ENCODE peak calls at places on chromosomes 13 and 19, in five cellular contexts. K, G, N, A and V are unnamed samples. For H3K36me3, the result is how much of the 10 kb centered on the place peaks cover.

GRCh38 chr19:41699968-41700323 is 8.5 kb upstream of the CEACAM5 start:
- DNase-seq in A (no peak), N (no peak), K (no peak), G (no peak), V (no peak)

GRCh38 chr19:901216-902092 is 8.2 kb downstream of the RNU6-9 start:
- DNase-seq in G (no peak), K (no peak), A (no peak), N (no peak), V (no peak)

GRCh38 chr13:42539670-42540069 is 34.3 kb upstream of the TNFSF11 start:
- DNase-seq in K (no peak), A (peak), N (no peak), G (no peak), V (no peak)

GRCh38 chr19:15468675-15469512 is 4.5 kb upstream of the RASAL3 start:
- DNase-seq in K (no peak), N (no peak), A (no peak), G (no peak), V (no peak)

GRCh38 chr19:17718988-17719711 is at the start of gene MAP1S:
- DNase-seq in N (peak), K (peak), G (no peak), A (peak), V (peak)

GRCh38 chr13:95710313-95710712 is 33.4 kb downstream of the DNAJC3 start:
- DNase-seq in K (no peak), G (no peak), A (peak), N (no peak), V (no peak)

GRCh38 chr13:85985791-85986190 is 186.6 kb upstream of the SLITRK6 start:
- DNase-seq in G (no peak), A (no peak), N (no peak), K (no peak), V (no peak)

GRCh38 chr13:29679357-29680050 is 84.0 kb upstream of the SLC7A1 start:
- DNase-seq in K (no peak), G (no peak), N (peak), A (no peak), V (no peak)

GRCh38 chr13:30413842-30414241 is 8.5 kb upstream of the UBE2L5 start:
- DNase-seq in N (no peak), A (no peak), G (no peak), K (no peak), V (no peak)

GRCh38 chr19:18109731-18110671 is 12.4 kb downstream of the MAST3 start:
- DNase-seq in G (no peak), K (peak), A (no peak), N (peak), V (no peak)

GRCh38 chr19:42176649-42176989 is 40.9 kb downstream of the DEDD2 start:
- DNase-seq in N (no peak), G (no peak), K (no peak), A (no peak), V (no peak)

GRCh38 chr19:8333771-8334457 is 9.1 kb downstream of the KANK3 start:
- DNase-seq in G (no peak), A (no peak), K (no peak), N (no peak), V (no peak)

GRCh38 chr13:75530536-75530935 is 7.1 kb downstream of the COMMD6 start:
- DNase-seq in A (no peak), G (no peak), K (no peak), N (no peak), V (no peak)

GRCh38 chr13:32255744-32256120 is 59.4 kb downstream of the ZAR1L start:
- DNase-seq in K (no peak), G (no peak), A (no peak), N (no peak), V (no peak)

GRCh38 chr19:29724102-29724641 is 9.1 kb upstream of the C19orf12 start:
- DNase-seq in N (no peak), G (no peak), K (no peak), A (no peak), V (no peak)

GRCh38 chr13:111469916-111470506 is 149.6 kb downstream of the TEX29 start:
- DNase-seq in A (no peak), K (no peak), N (no peak), G (no peak), V (no peak)

GRCh38 chr19:47369923-47370625 is 21.0 kb downstream of the DHX34 start:
- DNase-seq in G (no peak), A (no peak), K (peak), N (no peak), V (no peak)
- H3K36me3 ChIP-seq in G (under half), A (under half), K (under half), N (half or more), V (under half)

GRCh38 chr19:37098570-37098969 is 20.3 kb downstream of the ZNF420 start:
- DNase-seq in A (no peak), G (no peak), K (no peak), N (no peak), V (no peak)
- H3K36me3 ChIP-seq in A (under half), G (under half), K (under half), N (half or more), V (under half)

DNA sequence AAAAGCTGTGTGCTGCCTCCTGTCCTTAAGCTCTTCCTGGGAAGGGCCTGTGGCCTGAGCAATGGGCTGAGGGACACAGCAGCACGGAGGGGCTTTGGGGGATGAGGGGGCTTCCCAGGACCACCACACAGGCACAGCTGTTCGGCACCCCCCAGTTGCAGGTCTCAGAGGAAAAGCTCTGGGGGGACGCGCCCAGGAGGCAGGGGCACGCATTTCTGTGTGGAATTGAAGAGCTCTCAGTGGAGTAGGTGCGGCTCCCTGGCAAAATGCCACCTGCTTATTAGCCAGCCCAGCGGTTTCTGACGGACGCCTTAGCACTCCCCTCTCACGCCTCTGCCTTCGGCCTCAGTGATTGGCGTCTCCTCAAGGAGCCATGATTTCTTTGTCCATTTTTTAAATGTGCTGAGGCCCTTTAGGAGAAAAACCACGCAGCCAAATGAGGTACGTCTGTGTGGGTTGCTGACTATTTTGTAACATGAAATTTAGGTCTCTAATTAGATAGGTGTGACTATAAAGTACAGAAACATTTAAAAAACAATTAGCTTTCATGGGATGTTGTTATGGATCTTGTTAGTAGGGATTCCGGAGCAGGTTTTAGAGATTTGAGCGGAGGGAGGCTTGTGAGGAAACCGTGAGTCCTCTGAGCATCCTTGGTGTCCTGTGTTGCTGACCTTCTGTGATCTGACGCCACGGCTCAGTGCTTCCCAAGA is 4.0 kb downstream of the MCF2L start:
- DNase-seq in A (no peak), K (peak), N (peak), G (no peak), V (no peak)
- H3K36me3 ChIP-seq in A (under half), K (under half), N (under half), G (under half), V (under half)

GRCh38 chr19:39465956-39466747 is 14.5 kb upstream of the TIMM50 start:
- DNase-seq in N (no peak), K (no peak), G (no peak), A (no peak), V (no peak)
- H3K36me3 ChIP-seq in N (half or more), K (under half), G (under half), A (under half), V (under half)